ENCODE peak calls at places on chromosome 13, in seven cellular contexts. One of them, this sample, is unnamed.

GRCh38 chr13:75165543-75166230 is 316.3 kb downstream of the TBC1D4 start:
- DNase-seq in fibroblast of pulmonary artery: no peak
- DNase-seq in lower lobe of right lung: no peak
- DNase-seq in pancreas: no peak
- DNase-seq in left ventricle myocardium inferior: no peak
- DNase-seq in foreskin fibroblast: peak; percentile 68
- DNase-seq in cardiac fibroblast: no peak
- DNase-seq in this sample: no peak

GRCh38 chr13:106481919-106482318 is 53.5 kb downstream of the EFNB2 start:
- DNase-seq in lower lobe of right lung: no peak
- DNase-seq in pancreas: no peak
- DNase-seq in foreskin fibroblast: no peak
- DNase-seq in fibroblast of pulmonary artery: no peak
- DNase-seq in left ventricle myocardium inferior: no peak
- DNase-seq in cardiac fibroblast: no peak
- DNase-seq in this sample: no peak

GRCh38 chr13:57632276-57633140 is 964 bp downstream of the PCDH17 start:
- DNase-seq in pancreas: peak; percentile 61
- DNase-seq in lower lobe of right lung: peak; percentile 46
- DNase-seq in left ventricle myocardium inferior: no peak
- DNase-seq in foreskin fibroblast: peak; percentile 1
- DNase-seq in fibroblast of pulmonary artery: peak; percentile 12
- DNase-seq in cardiac fibroblast: peak; percentile 11
- DNase-seq in this sample: peak; percentile 29

GRCh38 chr13:100810991-100811390 is 136.4 kb upstream of the TMTC4 start:
- DNase-seq in lower lobe of right lung: no peak
- DNase-seq in foreskin fibroblast: no peak
- DNase-seq in left ventricle myocardium inferior: no peak
- DNase-seq in fibroblast of pulmonary artery: no peak
- DNase-seq in cardiac fibroblast: no peak
- DNase-seq in pancreas: no peak
- DNase-seq in this sample: no peak

GRCh38 chr13:37109080-37109678 is 3.7 kb upstream of the CSNK1A1L start:
- DNase-seq in cardiac fibroblast: peak; percentile 85
- DNase-seq in foreskin fibroblast: peak; percentile 70
- DNase-seq in fibroblast of pulmonary artery: peak; percentile 79
- DNase-seq in left ventricle myocardium inferior: no peak
- DNase-seq in pancreas: no peak
- DNase-seq in lower lobe of right lung: no peak
- DNase-seq in this sample: no peak

GRCh38 chr13:44739539-44739938 is 163.4 kb upstream of the TSC22D1 start:
- DNase-seq in fibroblast of pulmonary artery: no peak
- DNase-seq in foreskin fibroblast: peak; percentile 54
- DNase-seq in cardiac fibroblast: no peak
- DNase-seq in pancreas: no peak
- DNase-seq in lower lobe of right lung: no peak
- DNase-seq in left ventricle myocardium inferior: no peak
- DNase-seq in this sample: no peak

GRCh38 chr13:93290503-93290902 is 63.9 kb downstream of the GPC6 start:
- DNase-seq in fibroblast of pulmonary artery: peak; percentile 18
- DNase-seq in cardiac fibroblast: no peak
- DNase-seq in left ventricle myocardium inferior: no peak
- DNase-seq in foreskin fibroblast: peak; percentile 24
- DNase-seq in lower lobe of right lung: no peak
- DNase-seq in pancreas: no peak
- DNase-seq in this sample: no peak

GRCh38 chr13:37427843-37428494 is 170.6 kb downstream of the POSTN start:
- DNase-seq in foreskin fibroblast: no peak
- DNase-seq in pancreas: no peak
- DNase-seq in fibroblast of pulmonary artery: no peak
- DNase-seq in cardiac fibroblast: no peak
- DNase-seq in left ventricle myocardium inferior: no peak
- DNase-seq in lower lobe of right lung: no peak
- DNase-seq in this sample: no peak

GRCh38 chr13:33016414-33017409 is at the start of gene KL:
- DNase-seq in cardiac fibroblast: no peak
- DNase-seq in lower lobe of right lung: peak; percentile 74
- DNase-seq in foreskin fibroblast: peak; percentile 15
- DNase-seq in left ventricle myocardium inferior: peak; percentile 34
- DNase-seq in pancreas: peak; percentile 70
- DNase-seq in fibroblast of pulmonary artery: no peak
- DNase-seq in this sample: peak; percentile 48

GRCh38 chr13:23440821-23441608 is 7.5 kb upstream of the SACS start:
- DNase-seq in pancreas: no peak
- DNase-seq in cardiac fibroblast: no peak
- DNase-seq in fibroblast of pulmonary artery: no peak
- DNase-seq in left ventricle myocardium inferior: peak; percentile 30
- DNase-seq in foreskin fibroblast: no peak
- DNase-seq in lower lobe of right lung: no peak
- DNase-seq in this sample: no peak

GRCh38 chr13:106753241-106753640 is 185.3 kb upstream of the ARGLU1 start:
- DNase-seq in fibroblast of pulmonary artery: no peak
- DNase-seq in pancreas: no peak
- DNase-seq in left ventricle myocardium inferior: no peak
- DNase-seq in lower lobe of right lung: peak; percentile 53
- DNase-seq in foreskin fibroblast: no peak
- DNase-seq in cardiac fibroblast: no peak
- DNase-seq in this sample: no peak

GRCh38 chr13:106230450-106230849 is 305.0 kb downstream of the EFNB2 start:
- DNase-seq in fibroblast of pulmonary artery: peak; percentile 52
- DNase-seq in left ventricle myocardium inferior: no peak
- DNase-seq in lower lobe of right lung: no peak
- DNase-seq in cardiac fibroblast: peak; percentile 62
- DNase-seq in pancreas: no peak
- DNase-seq in foreskin fibroblast: peak; percentile 72
- DNase-seq in this sample: no peak

GRCh38 chr13:52703482-52703881 is 36.1 kb downstream of the CNMD start:
- DNase-seq in left ventricle myocardium inferior: no peak
- DNase-seq in foreskin fibroblast: no peak
- DNase-seq in pancreas: no peak
- DNase-seq in lower lobe of right lung: no peak
- DNase-seq in fibroblast of pulmonary artery: no peak
- DNase-seq in cardiac fibroblast: no peak
- DNase-seq in this sample: no peak

GRCh38 chr13:111396457-111396856 is 76.0 kb downstream of the TEX29 start:
- DNase-seq in lower lobe of right lung: no peak
- DNase-seq in foreskin fibroblast: no peak
- DNase-seq in left ventricle myocardium inferior: no peak
- DNase-seq in fibroblast of pulmonary artery: no peak
- DNase-seq in pancreas: no peak
- DNase-seq in cardiac fibroblast: no peak
- DNase-seq in this sample: peak; percentile 27

DNA sequence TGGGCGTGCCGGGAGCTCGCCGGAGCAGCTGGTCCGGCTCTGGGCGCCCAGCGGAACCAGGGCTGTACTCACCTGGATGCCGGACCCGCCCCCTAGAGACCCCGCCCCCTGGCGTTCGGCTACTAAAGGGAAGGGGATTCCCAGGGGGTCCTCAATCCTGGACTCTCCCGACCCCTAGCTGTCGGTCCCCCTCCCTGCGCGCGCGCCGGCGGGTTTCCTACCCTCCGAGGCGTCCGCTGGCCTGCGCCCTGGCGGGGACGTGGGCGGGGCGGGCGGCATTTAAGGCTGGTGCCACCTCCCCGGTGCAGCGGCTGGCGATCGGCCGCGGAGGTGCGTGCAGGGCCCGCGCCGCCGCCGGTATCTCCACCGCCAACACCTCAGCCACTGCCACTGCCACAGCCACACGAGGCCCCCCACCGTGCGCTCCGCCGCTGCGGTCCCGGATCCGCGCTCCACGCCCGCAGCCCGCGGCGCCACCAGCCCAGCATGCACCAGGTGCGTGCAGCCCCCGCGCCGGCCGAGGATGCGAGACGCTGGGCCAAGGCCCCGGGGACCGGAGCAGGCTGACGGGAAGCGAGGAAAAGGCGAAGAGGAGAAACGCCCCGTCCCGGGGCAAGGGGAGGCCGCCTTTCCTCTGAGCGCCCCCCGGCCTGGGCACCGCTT is at the start of gene ATP12A:
- DNase-seq in left ventricle myocardium inferior: no peak
- DNase-seq in fibroblast of pulmonary artery: no peak
- DNase-seq in foreskin fibroblast: no peak
- DNase-seq in lower lobe of right lung: no peak
- DNase-seq in cardiac fibroblast: no peak
- DNase-seq in pancreas: peak; percentile 78
- DNase-seq in this sample: no peak
- TF ChIP-seq CTCF in left ventricle myocardium inferior: no peak
- TF ChIP-seq CTCF in fibroblast of pulmonary artery: no peak
- TF ChIP-seq CTCF in foreskin fibroblast: no peak
- TF ChIP-seq CTCF in lower lobe of right lung: no peak
- TF ChIP-seq CTCF in cardiac fibroblast: no peak
- TF ChIP-seq CTCF in pancreas: no peak
- TF ChIP-seq CTCF in this sample: no peak

DNA sequence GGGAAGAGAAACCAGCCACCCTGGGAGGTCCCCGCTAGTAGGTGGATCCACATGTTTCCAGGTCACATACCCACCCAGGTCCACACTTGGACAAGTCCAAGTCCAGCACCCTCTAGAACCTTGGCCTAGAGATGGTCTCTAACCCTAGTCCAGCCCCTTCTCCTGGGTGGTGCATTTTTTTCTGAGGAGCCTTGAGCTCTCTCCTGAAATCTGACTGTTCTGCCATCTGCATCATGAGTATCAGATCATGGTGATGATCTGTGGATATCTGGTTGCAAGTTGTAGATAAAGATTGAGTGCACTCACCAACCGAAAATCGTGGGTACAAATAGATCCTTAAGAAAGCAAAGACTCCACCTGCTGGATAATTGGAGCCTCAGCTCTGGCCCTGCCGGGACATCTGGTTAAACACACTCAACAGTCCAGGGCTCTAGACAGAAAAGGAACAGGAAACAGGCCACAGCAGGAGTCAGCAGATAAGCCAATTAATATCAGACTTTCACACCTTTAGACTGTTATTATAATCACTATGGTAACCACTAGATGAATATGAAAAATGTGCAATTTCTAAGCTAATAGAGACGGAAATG is 41.1 kb downstream of the GPR12 start:
- DNase-seq in lower lobe of right lung: no peak
- DNase-seq in pancreas: no peak
- DNase-seq in left ventricle myocardium inferior: no peak
- DNase-seq in fibroblast of pulmonary artery: no peak
- DNase-seq in cardiac fibroblast: peak; percentile 20
- DNase-seq in foreskin fibroblast: peak; percentile 25
- DNase-seq in this sample: no peak
- TF ChIP-seq CTCF in lower lobe of right lung: no peak
- TF ChIP-seq CTCF in pancreas: no peak
- TF ChIP-seq CTCF in left ventricle myocardium inferior: peak; percentile 23
- TF ChIP-seq CTCF in fibroblast of pulmonary artery: peak; percentile 26
- TF ChIP-seq CTCF in cardiac fibroblast: peak; percentile 27
- TF ChIP-seq CTCF in foreskin fibroblast: peak; percentile 31
- TF ChIP-seq CTCF in this sample: no peak

GRCh38 chr13:41848435-41849255 is 112.3 kb downstream of the VWA8 start:
- DNase-seq in lower lobe of right lung: no peak
- DNase-seq in cardiac fibroblast: peak; percentile 69
- DNase-seq in pancreas: no peak
- DNase-seq in fibroblast of pulmonary artery: peak; percentile 41
- DNase-seq in left ventricle myocardium inferior: no peak
- DNase-seq in foreskin fibroblast: peak; percentile 55
- DNase-seq in this sample: no peak
- TF ChIP-seq CTCF in lower lobe of right lung: no peak
- TF ChIP-seq CTCF in cardiac fibroblast: peak; percentile 34
- TF ChIP-seq CTCF in pancreas: no peak
- TF ChIP-seq CTCF in fibroblast of pulmonary artery: peak; percentile 7
- TF ChIP-seq CTCF in left ventricle myocardium inferior: peak; percentile 41
- TF ChIP-seq CTCF in foreskin fibroblast: peak; percentile 12
- TF ChIP-seq CTCF in this sample: no peak

DNA sequence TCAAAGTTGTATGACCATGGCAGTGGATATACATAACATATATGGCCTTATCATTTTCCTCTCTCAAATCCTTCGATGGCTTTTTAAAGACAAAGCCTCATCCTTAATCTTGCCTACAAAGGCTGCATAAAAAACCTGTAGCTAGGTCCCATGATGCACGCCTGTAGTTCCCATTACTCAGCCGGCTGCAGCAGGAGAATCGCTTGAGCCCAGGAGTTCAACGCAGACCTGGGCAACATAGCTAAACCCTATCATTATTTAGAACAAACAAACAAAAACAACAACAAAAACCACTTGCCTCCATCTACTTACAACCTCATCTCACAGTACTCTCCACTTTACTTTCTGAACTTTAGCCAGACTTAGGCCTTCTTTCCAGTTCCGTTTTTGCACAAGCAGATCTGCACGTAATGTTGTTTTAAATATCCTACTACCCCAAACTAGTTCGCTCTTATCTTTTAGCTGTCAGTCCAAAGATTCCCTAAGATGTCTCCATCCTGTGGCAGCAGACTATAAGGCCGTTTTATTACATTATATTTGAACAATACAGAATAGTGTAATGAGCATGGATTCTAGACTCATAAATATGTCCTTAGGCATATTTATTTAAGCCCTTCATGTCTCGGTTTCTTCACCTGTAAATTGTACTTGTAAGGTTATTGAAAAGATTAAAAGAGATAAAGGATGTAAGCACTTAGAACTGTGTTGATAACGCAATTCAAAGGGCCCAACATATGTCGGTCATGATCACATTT is 969 bp upstream of the POMP start:
- DNase-seq in pancreas: no peak
- DNase-seq in left ventricle myocardium inferior: no peak
- DNase-seq in cardiac fibroblast: peak; percentile 61
- DNase-seq in lower lobe of right lung: no peak
- DNase-seq in foreskin fibroblast: peak; percentile 29
- DNase-seq in fibroblast of pulmonary artery: peak; percentile 53
- DNase-seq in this sample: no peak
- TF ChIP-seq CTCF in pancreas: no peak
- TF ChIP-seq CTCF in left ventricle myocardium inferior: peak; percentile 33
- TF ChIP-seq CTCF in cardiac fibroblast: peak; percentile 7
- TF ChIP-seq CTCF in lower lobe of right lung: no peak
- TF ChIP-seq CTCF in foreskin fibroblast: peak; percentile 12
- TF ChIP-seq CTCF in fibroblast of pulmonary artery: peak; percentile 19
- TF ChIP-seq CTCF in this sample: no peak